ENCODE peak calls at places on chromosomes 1 and 21, in seven cellular contexts. K is uterus, E is sigmoid colon, T is ovary, Y is transverse colon, B is endothelial cell of umbilical vein, F is spleen. D is an unnamed sample. For H3K27me3, the result is how much of the 10 kb centered on the place peaks cover.

GRCh38 chr1:90568436-90568835 is 148.7 kb downstream of the BARHL2 start:
- DNase-seq in E (no peak), B (no peak), K (no peak), F (no peak), Y (no peak), T (no peak), D (no peak)

GRCh38 chr21:15090390-15090789 is 25.6 kb upstream of the NRIP1 start:
- DNase-seq in F (no peak), E (no peak), B (no peak), T (no peak), K (no peak), Y (no peak), D (no peak)

GRCh38 chr1:83574749-83575148 is 424.2 kb downstream of the TTLL7 start:
- DNase-seq in T (no peak), Y (no peak), F (no peak), E (no peak), B (no peak), K (no peak), D (no peak)

GRCh38 chr1:210003501-210003900 is 65.5 kb downstream of the SYT14 start:
- DNase-seq in B (no peak), T (no peak), F (no peak), Y (no peak), E (no peak), K (no peak), D (no peak)

GRCh38 chr21:35048706-35049617 is at the start of gene RUNX1:
- DNase-seq in T (no peak), K (no peak), E (no peak), Y (peak), B (peak), F (peak), D (peak)

GRCh38 chr21:41438425-41439113 is 12.5 kb downstream of the MX1 start:
- DNase-seq in Y (no peak), K (no peak), B (no peak), F (no peak), E (no peak), T (no peak), D (no peak)

GRCh38 chr1:68121536-68121935 is 71.1 kb upstream of the DIRAS3 start:
- DNase-seq in E (no peak), F (no peak), B (no peak), T (no peak), Y (no peak), K (no peak), D (no peak)

GRCh38 chr1:209626633-209627348 is 25.4 kb downstream of the LAMB3 start:
- DNase-seq in T (no peak), B (no peak), E (no peak), K (no peak), F (no peak), Y (no peak), D (no peak)

GRCh38 chr1:221279146-221279545 is 399.9 kb downstream of the HLX start:
- DNase-seq in F (no peak), K (no peak), E (no peak), B (no peak), T (no peak), Y (no peak), D (no peak)

GRCh38 chr1:184028854-184029623 is 8.5 kb downstream of the COLGALT2 start:
- DNase-seq in B (no peak), F (no peak), E (no peak), T (peak), K (no peak), Y (no peak), D (no peak)

GRCh38 chr1:154686507-154686906 is 78.5 kb upstream of the ADAR start:
- DNase-seq in T (no peak), F (no peak), E (no peak), K (no peak), B (no peak), Y (no peak), D (no peak)

GRCh38 chr1:16275591-16275990 is 38.6 kb upstream of the CPLANE2 start:
- DNase-seq in K (no peak), F (no peak), T (no peak), E (no peak), B (no peak), Y (no peak), D (no peak)

GRCh38 chr1:10679521-10680220 is 116.8 kb downstream of the CASZ1 start:
- DNase-seq in E (no peak), T (no peak), K (no peak), Y (peak), F (no peak), B (peak), D (no peak)

GRCh38 chr21:42836767-42837301 is 42.5 kb downstream of the WDR4 start:
- DNase-seq in B (no peak), K (peak), E (no peak), F (peak), Y (no peak), T (no peak), D (peak)
- TF ChIP-seq POLR2A in B (no peak), K (no peak), E (no peak), F (no peak), Y (no peak), T (no peak), D (no peak)

DNA sequence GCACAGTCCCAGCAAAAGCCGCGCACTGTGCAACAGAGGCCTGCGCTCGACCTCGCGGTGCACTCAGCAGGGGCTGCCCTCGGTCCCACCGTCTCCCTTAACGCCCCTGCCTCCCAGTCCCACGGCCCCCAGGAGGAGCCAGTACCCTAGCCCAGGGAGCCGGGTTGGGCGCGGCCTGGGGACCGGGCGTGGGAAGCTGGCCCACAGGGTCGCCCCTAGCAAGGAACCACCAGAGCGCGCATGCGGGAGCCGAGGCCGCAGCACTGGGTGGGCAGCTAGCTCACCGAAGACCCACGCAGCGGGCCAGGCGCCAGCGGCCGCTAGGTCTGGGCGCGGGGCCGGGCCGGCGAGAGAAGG is 21.6 kb upstream of the ZNF678 start:
- DNase-seq in Y (peak), T (no peak), E (peak), B (no peak), F (no peak), K (no peak), D (no peak)
- H3K27me3 ChIP-seq in Y (under half), T (under half), E (under half), B (under half), F (under half), K (under half), D (under half)

DNA sequence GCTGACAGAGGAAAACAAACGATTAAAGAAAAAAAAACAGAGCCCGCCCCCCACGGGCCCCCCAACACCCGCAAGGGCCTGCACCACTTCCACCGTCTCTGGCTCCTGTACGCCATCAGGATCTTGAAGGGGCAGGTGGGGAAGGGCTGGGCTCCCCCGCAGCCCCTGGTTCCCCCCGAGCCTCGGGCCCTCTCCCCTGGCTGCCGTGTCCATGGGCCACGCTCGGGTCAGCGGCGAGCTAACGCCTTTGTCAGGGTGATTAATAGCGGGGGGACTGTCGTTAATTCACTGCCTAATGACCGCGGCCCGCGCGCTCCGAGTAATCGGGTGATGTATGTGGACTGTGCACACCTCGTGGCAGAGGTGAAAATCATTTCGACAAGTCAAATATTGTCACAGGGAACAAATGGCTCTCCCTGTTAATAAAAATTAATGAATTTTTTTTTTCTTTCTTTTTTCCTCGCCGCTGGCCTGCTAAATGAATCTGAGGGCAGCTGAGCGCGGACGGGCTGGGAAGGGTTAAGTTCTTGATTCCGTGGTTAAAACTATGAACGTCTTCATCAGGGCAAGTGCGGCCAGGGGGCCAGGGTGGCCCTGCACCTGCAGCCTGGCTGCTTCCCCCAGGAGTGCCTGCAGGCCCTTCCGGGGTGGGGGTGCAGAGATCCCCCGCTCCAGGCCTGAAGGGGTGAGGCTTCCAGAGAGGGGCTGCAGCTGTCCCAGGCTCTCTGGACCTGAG is 100.8 kb downstream of the PRDM16 start:
- DNase-seq in B (no peak), T (no peak), F (no peak), K (no peak), Y (no peak), E (no peak), D (no peak)
- H3K4me3 ChIP-seq in B (no peak), T (no peak), F (peak), K (no peak), Y (no peak), E (peak), D (no peak)

GRCh38 chr1:39738622-39739366 is at the start of gene PPIE:
- DNase-seq in K (peak), F (peak), B (peak), E (peak), Y (peak), T (peak), D (peak)
- TF ChIP-seq POLR2A in K (no peak), F (peak), B (peak), E (no peak), Y (peak), T (peak), D (peak)

GRCh38 chr21:44628707-44629391 is 2.0 kb downstream of the KRTAP10-9 start:
- DNase-seq in K (no peak), Y (no peak), T (no peak), E (no peak), F (no peak), B (no peak), D (no peak)
- H3K27me3 ChIP-seq in K (under half), Y (under half), T (under half), E (under half), F (under half), B (under half), D (under half)

GRCh38 chr21:17514124-17514481 is 1.3 kb downstream of the CXADR start:
- DNase-seq in K (no peak), T (no peak), B (peak), E (no peak), Y (no peak), F (no peak), D (no peak)
- H3K4me3 ChIP-seq in K (peak), T (peak), B (no peak), E (no peak), Y (peak), F (peak), D (peak)

DNA sequence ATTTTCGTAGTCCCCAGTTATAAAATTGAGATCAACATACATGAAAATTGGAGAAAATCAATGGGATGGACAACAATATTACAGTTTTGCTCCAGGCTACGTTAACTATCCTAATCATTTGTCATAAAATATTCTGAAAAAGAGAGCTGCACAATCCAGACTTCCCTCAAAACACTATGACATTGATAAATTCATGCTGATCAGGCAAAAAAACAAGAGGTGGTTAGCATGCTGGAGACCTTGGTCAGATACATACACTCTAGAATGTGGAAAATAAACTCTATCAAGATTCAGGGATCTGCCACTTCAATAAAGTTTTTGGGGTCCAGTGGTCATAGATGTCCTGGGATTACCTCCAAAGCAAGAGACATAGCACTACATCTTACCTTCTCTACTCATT is 32.5 kb upstream of the ARHGAP29 start:
- DNase-seq in B (no peak), E (no peak), F (no peak), T (no peak), Y (no peak), K (no peak), D (no peak)
- TF ChIP-seq POLR2A in B (no peak), E (no peak), F (no peak), T (no peak), Y (no peak), K (no peak), D (no peak)

GRCh38 chr1:25185934-25186333 is 46.4 kb downstream of the SYF2 start:
- DNase-seq in B (no peak), F (no peak), K (no peak), T (no peak), Y (no peak), E (no peak), D (no peak)

GRCh38 chr1:25184011-25184762 is 48.1 kb downstream of the SYF2 start:
- DNase-seq in T (no peak), E (no peak), B (no peak), K (no peak), Y (no peak), F (no peak), D (no peak)

GRCh38 chr1:25183126-25183980 is 48.9 kb downstream of the SYF2 start:
- DNase-seq in K (no peak), T (no peak), E (no peak), B (no peak), Y (no peak), F (no peak), D (peak)

GRCh38 chr1:25190260-25190659 is 42.0 kb downstream of the SYF2 start:
- DNase-seq in E (no peak), Y (no peak), B (no peak), F (no peak), K (no peak), T (no peak), D (no peak)

DNA sequence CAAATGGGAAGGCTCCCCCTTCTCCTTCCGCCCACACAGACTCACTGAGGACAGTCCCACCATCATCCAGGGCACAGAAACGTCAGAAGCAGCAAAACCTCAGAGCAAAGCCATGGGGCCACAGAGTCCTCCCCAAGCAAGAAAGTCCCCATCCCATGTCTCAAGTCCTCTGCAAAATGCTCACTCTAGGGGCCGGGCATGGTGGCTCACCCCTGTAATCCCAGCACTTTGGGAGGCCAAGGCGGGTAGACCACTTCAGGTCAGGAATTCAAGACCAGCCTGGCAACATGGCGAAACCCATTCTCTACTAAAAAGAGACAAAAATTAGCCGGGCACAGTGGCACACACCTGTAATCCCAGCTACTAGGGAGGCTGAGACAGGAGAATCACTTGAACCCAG is 45.7 kb downstream of the SYF2 start:
- DNase-seq in B (no peak), K (no peak), F (no peak), T (no peak), E (no peak), Y (no peak), D (no peak)
- H3K27me3 ChIP-seq in B (under half), K (under half), F (under half), T (under half), E (under half), Y (under half), D (under half)

D was measured in Peyer's patch.